ENCODE peak calls at places on chromosomes 12 and 14, in five cellular contexts. G is mucosa of descending colon, P is A549, S is stomach, N is heart right ventricle. W is an unnamed sample. For H3K4me1, the result is how much of the 10 kb centered on the place peaks cover.

GRCh38 chr12:28578833-28579252 is 388.6 kb downstream of the CCDC91 start:
- DNase-seq in G (no peak), N (no peak), S (no peak), P (no peak), W (no peak)

GRCh38 chr12:81758421-81759214 is 532 bp downstream of the PPFIA2 start:
- DNase-seq in S (no peak), P (no peak), G (peak), N (peak), W (no peak)

GRCh38 chr12:89344043-89344861 is 8.0 kb downstream of the DUSP6 start:
- DNase-seq in S (no peak), P (no peak), N (no peak), G (no peak), W (no peak)

GRCh38 chr14:38867561-38868150 is 235.4 kb downstream of the SEC23A start:
- DNase-seq in G (no peak), S (peak), P (peak), N (peak), W (peak)

GRCh38 chr12:26434299-26434915 is 239.0 kb downstream of the SSPN start:
- DNase-seq in G (no peak), P (peak), N (no peak), S (no peak), W (no peak)

GRCh38 chr12:18966927-18967326 is 162.6 kb upstream of the PLEKHA5 start:
- DNase-seq in P (no peak), N (no peak), S (no peak), G (no peak), W (no peak)

GRCh38 chr12:54879132-54879531 is 24.8 kb downstream of the MUCL1 start:
- DNase-seq in P (no peak), N (no peak), G (no peak), S (no peak), W (no peak)

GRCh38 chr12:11433664-11434063 is 38.3 kb upstream of the PRB2 start:
- DNase-seq in N (no peak), S (no peak), P (no peak), G (no peak), W (no peak)

GRCh38 chr14:103084021-103084919 is at the start of gene LBHD2:
- DNase-seq in P (no peak), G (peak), N (no peak), S (no peak), W (no peak)

GRCh38 chr12:108619369-108620160 is 14.1 kb downstream of the SELPLG start:
- DNase-seq in P (no peak), N (no peak), G (no peak), S (no peak), W (no peak)

GRCh38 chr12:56071648-56072047 is 8.3 kb upstream of the ERBB3 start:
- DNase-seq in G (no peak), S (no peak), N (no peak), P (no peak), W (no peak)

GRCh38 chr12:94644141-94644575 is 6.2 kb downstream of the TMCC3 start:
- DNase-seq in P (no peak), S (no peak), G (no peak), N (no peak), W (no peak)

GRCh38 chr12:56469007-56469930 is 891 bp downstream of the SPRYD4 start:
- DNase-seq in S (peak), N (no peak), G (peak), P (peak), W (peak)

GRCh38 chr14:100898935-100899840 is 4.3 kb downstream of the RTL1 start:
- DNase-seq in G (no peak), N (no peak), S (no peak), P (no peak), W (no peak)

GRCh38 chr14:104114421-104115130 is 23.8 kb upstream of the KIF26A start:
- DNase-seq in G (peak), S (peak), N (peak), P (no peak), W (no peak)

GRCh38 chr14:74251546-74252030 is 12.3 kb downstream of the VSX2 start:
- DNase-seq in G (no peak), S (peak), N (peak), P (peak), W (peak)

GRCh38 chr12:27424631-27425230 is 21.8 kb upstream of the SMCO2 start:
- DNase-seq in N (no peak), S (no peak), G (no peak), P (peak), W (peak)

GRCh38 chr14:55583942-55584468 is 4.0 kb downstream of the KTN1 start:
- DNase-seq in G (no peak), S (no peak), P (no peak), N (no peak), W (no peak)

GRCh38 chr12:67043771-67044170 is 225.4 kb upstream of the CAND1 start:
- DNase-seq in P (no peak), S (no peak), G (no peak), N (no peak), W (no peak)

GRCh38 chr12:6779667-6780459 is 7.5 kb downstream of the LAG3 start:
- DNase-seq in G (no peak), P (no peak), N (no peak), S (no peak), W (no peak)

GRCh38 chr14:68576496-68577244 is 216.2 kb downstream of the ZFP36L1 start:
- DNase-seq in S (no peak), N (no peak), G (no peak), P (peak), W (no peak)

GRCh38 chr12:68405292-68405900 is 73.2 kb upstream of the MDM1 start:
- DNase-seq in S (no peak), P (no peak), G (no peak), N (no peak), W (no peak)

GRCh38 chr14:99348816-99349609 is 77.0 kb upstream of the BCL11B start:
- DNase-seq in S (no peak), N (no peak), G (no peak), P (no peak), W (no peak)

GRCh38 chr12:65891987-65892481 is 67.8 kb downstream of the HMGA2 start:
- DNase-seq in P (peak), G (peak), N (peak), S (peak), W (peak)

GRCh38 chr14:74413622-74414021 is 12.4 kb downstream of the SYNDIG1L start:
- DNase-seq in N (no peak), P (no peak), G (no peak), S (no peak), W (no peak)

GRCh38 chr12:124939428-124940142 is 25.1 kb upstream of the UBC start:
- DNase-seq in S (peak), G (peak), P (peak), N (peak), W (peak)

GRCh38 chr12:2853626-2854025 is 3.2 kb downstream of the TEX52 start:
- DNase-seq in N (peak), G (peak), S (peak), P (peak), W (peak)

GRCh38 chr12:116133149-116133548 is 144.3 kb downstream of the MED13L start:
- DNase-seq in S (no peak), P (no peak), G (no peak), N (no peak), W (no peak)

GRCh38 chr14:75399819-75400678 is 27.8 kb upstream of the JDP2 start:
- DNase-seq in P (peak), N (peak), G (peak), S (peak), W (peak)

GRCh38 chr14:98951521-98952152 is 320.4 kb downstream of the BCL11B start:
- DNase-seq in G (no peak), P (no peak), S (no peak), N (no peak), W (no peak)

GRCh38 chr12:128387811-128388422 is 120.9 kb downstream of the TMEM132C start:
- DNase-seq in G (no peak), S (peak), P (peak), N (peak), W (peak)

GRCh38 chr12:9902539-9903228 is 21.4 kb downstream of the KLRF2 start:
- DNase-seq in P (no peak), G (no peak), N (no peak), S (no peak), W (no peak)

GRCh38 chr12:122203968-122204828 is 689 bp downstream of the B3GNT4 start:
- DNase-seq in P (no peak), N (no peak), G (no peak), S (no peak), W (no peak)

GRCh38 chr14:102795060-102795925 is 18.0 kb downstream of the TRAF3 start:
- DNase-seq in S (peak), G (no peak), N (no peak), P (peak), W (no peak)

GRCh38 chr14:30768791-30769190 is 105.6 kb upstream of the COCH start:
- DNase-seq in S (no peak), P (no peak), N (no peak), G (no peak), W (no peak)

GRCh38 chr12:120453977-120454376 is 7.7 kb downstream of the GATC start:
- DNase-seq in N (no peak), P (peak), S (no peak), G (no peak), W (no peak)

GRCh38 chr12:27076468-27076867 is 5.9 kb downstream of the C12orf71 start:
- DNase-seq in N (no peak), G (no peak), S (no peak), P (no peak), W (no peak)

GRCh38 chr12:8589679-8590078 is 23.0 kb downstream of the AICDA start:
- DNase-seq in S (no peak), G (no peak), N (no peak), P (no peak), W (no peak)

GRCh38 chr12:8593246-8593645 is 19.4 kb downstream of the AICDA start:
- DNase-seq in G (no peak), N (no peak), S (no peak), P (no peak), W (no peak)

GRCh38 chr12:8594072-8594471 is 18.6 kb downstream of the AICDA start:
- DNase-seq in G (no peak), S (no peak), N (no peak), P (no peak), W (no peak)

GRCh38 chr12:8590842-8591545 is 21.7 kb downstream of the AICDA start:
- DNase-seq in N (no peak), S (no peak), P (no peak), G (no peak), W (no peak)
- TF ChIP-seq CTCF in N (no peak), S (no peak), P (no peak), G (no peak), W (no peak)

GRCh38 chr12:50102648-50103309 is 1.0 kb upstream of the GPD1 start:
- DNase-seq in G (no peak), P (no peak), S (no peak), N (no peak), W (no peak)
- H3K4me1 ChIP-seq in G (under half), P (under half), S (under half), N (under half), W (under half)

GRCh38 chr14:89537911-89538310 is 120.9 kb upstream of the FOXN3 start:
- DNase-seq in N (no peak), S (no peak), G (no peak), P (no peak), W (no peak)
- TF ChIP-seq CTCF in N (no peak), S (no peak), G (no peak), P (no peak), W (peak)

GRCh38 chr14:32709072-32709471 is 229.6 kb upstream of the NPAS3 start:
- DNase-seq in P (no peak), N (no peak), G (no peak), S (no peak), W (peak)

GRCh38 chr14:32710351-32711102 is 228.2 kb upstream of the NPAS3 start:
- DNase-seq in P (no peak), S (no peak), G (no peak), N (no peak), W (no peak)

GRCh38 chr14:32708134-32708533 is 230.5 kb upstream of the NPAS3 start:
- DNase-seq in G (no peak), P (no peak), S (no peak), N (no peak), W (no peak)

GRCh38 chr14:32713856-32714255 is 224.8 kb upstream of the NPAS3 start:
- DNase-seq in P (no peak), S (no peak), N (no peak), G (no peak), W (no peak)

DNA sequence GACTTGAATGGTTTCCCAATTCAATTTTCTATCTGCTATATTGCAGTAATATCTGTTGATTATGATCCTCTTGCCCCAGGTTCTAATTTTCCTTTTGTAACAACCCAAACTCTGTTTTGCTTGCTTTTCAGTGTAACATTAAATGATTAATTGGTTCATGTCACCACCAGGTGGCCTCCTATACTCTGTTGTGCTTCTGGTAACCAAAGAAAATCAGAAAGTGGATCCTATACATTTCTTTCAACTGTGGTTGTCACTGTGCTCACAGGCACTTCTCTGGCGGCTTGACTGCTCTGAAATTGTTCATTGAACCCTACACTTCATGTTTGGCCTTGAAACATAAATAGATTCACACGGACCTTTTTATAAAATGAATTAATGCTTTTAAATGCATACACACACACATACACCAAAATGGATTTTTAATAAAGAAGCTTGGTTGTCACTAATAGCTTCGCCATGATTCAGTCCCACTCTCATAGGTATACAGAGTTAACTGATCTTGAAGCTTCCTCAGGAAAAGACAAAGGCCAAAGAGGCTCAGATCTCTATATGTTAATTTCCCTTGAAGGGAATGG is 227.5 kb upstream of the NPAS3 start:
- DNase-seq in P (peak), S (no peak), G (no peak), N (no peak), W (no peak)
- H3K4me1 ChIP-seq in P (under half), S (under half), G (under half), N (under half), W (under half)

GRCh38 chr14:95417492-95417891 is 97.8 kb upstream of the CLMN start:
- DNase-seq in N (no peak), P (no peak), G (no peak), S (no peak), W (no peak)
- TF ChIP-seq CTCF in N (no peak), P (no peak), G (no peak), S (no peak), W (no peak)

GRCh38 chr12:20588057-20588456 is 107.1 kb upstream of the SLCO1C1 start:
- DNase-seq in G (no peak), S (no peak), P (no peak), N (no peak), W (no peak)
- H3K4me1 ChIP-seq in G (under half), S (under half), P (under half), N (under half), W (under half)

GRCh38 chr14:26255213-26255612 is 342.6 kb downstream of the NOVA1 start:
- DNase-seq in S (no peak), P (no peak), G (no peak), N (no peak), W (no peak)
- TF ChIP-seq CTCF in S (no peak), P (peak), G (no peak), N (no peak), W (peak)

GRCh38 chr12:46208370-46208769 is 60.5 kb downstream of the SLC38A1 start:
- DNase-seq in G (no peak), S (no peak), N (no peak), P (no peak), W (no peak)
- H3K4me1 ChIP-seq in G (under half), S (half or more), N (under half), P (under half), W (under half)

W was measured in heart left ventricle.